ENCODE peak calls at places on chromosomes 13 and 19, in nine cellular contexts. G, F, H, R, J, X, P, T and O are unnamed samples.

GRCh38 chr13:57557979-57558529 is 73.5 kb upstream of the PCDH17 start:
- DNase-seq in G (peak; percentile 3), F (no peak), H (no peak), R (no peak), J (no peak), X (no peak), P (no peak), T (no peak), O (no peak)

GRCh38 chr13:88919970-88920628 is 1248.9 kb downstream of the SLITRK5 start:
- DNase-seq in G (no peak), F (no peak), H (no peak), R (peak; percentile 79), J (no peak), X (no peak), P (no peak), T (no peak), O (no peak)

GRCh38 chr19:29528946-29529645 is 3.3 kb downstream of the VSTM2B start:
- DNase-seq in G (no peak), F (peak; percentile 2), H (no peak), R (no peak), J (no peak), X (no peak), P (no peak), T (no peak), O (no peak)

GRCh38 chr13:40446365-40446764 is 220.1 kb downstream of the FOXO1 start:
- DNase-seq in G (no peak), F (no peak), H (no peak), R (no peak), J (no peak), X (no peak), P (peak; percentile 77), T (no peak), O (no peak)

GRCh38 chr13:27449081-27449603 is 1.2 kb downstream of the MTIF3 start:
- DNase-seq in G (no peak), F (peak; percentile 29), H (no peak), R (no peak), J (no peak), X (no peak), P (no peak), T (no peak), O (no peak)

GRCh38 chr13:106630162-106630561 is 62.2 kb upstream of the ARGLU1 start:
- DNase-seq in G (no peak), F (no peak), H (no peak), R (no peak), J (no peak), X (no peak), P (no peak), T (no peak), O (no peak)

GRCh38 chr19:18896421-18896841 is 473 bp upstream of the CERS1 start:
- DNase-seq in G (no peak), F (peak; percentile 17), H (no peak), R (no peak), J (no peak), X (no peak), P (no peak), T (no peak), O (no peak)

GRCh38 chr13:24073657-24074056 is 86.9 kb upstream of the SPATA13 start:
- DNase-seq in G (no peak), F (no peak), H (no peak), R (no peak), J (no peak), X (no peak), P (no peak), T (no peak), O (no peak)

GRCh38 chr19:28242317-28242927 is 970.5 kb downstream of the UQCRFS1 start:
- DNase-seq in G (peak; percentile 60), F (peak; percentile 2), H (no peak), R (peak; percentile 34), J (no peak), X (no peak), P (no peak), T (no peak), O (no peak)

GRCh38 chr19:22144394-22144793 is 52.4 kb downstream of the ZNF676 start:
- DNase-seq in G (peak; percentile 32), F (peak; percentile 2), H (no peak), R (peak; percentile 11), J (no peak), X (no peak), P (peak; percentile 24), T (no peak), O (no peak)

GRCh38 chr13:97946951-97947588 is 6.4 kb upstream of the IPO5 start:
- DNase-seq in G (no peak), F (peak; percentile 71), H (no peak), R (no peak), J (no peak), X (no peak), P (peak; percentile 92), T (no peak), O (no peak)

GRCh38 chr13:43879323-43880181 is at the start of the genes CCDC122 and LACC1:
- DNase-seq in G (no peak), F (peak; percentile 89), H (peak; percentile 18), R (peak; percentile 44), J (peak; percentile 88), X (peak; percentile 93), P (peak; percentile 67), T (peak; percentile 87), O (peak; percentile 62)

GRCh38 chr13:49629947-49630346 is 1.6 kb downstream of the ARL11 start:
- DNase-seq in G (no peak), F (no peak), H (no peak), R (no peak), J (no peak), X (no peak), P (no peak), T (no peak), O (no peak)
- H3K4me1 ChIP-seq in G (no peaks in the 10 kb centered on the region), F (peaks cover 3% of the 10 kb centered on the region), H (no peaks in the 10 kb centered on the region), R (no peaks in the 10 kb centered on the region), J (no peaks in the 10 kb centered on the region), X (peaks cover 31% of the 10 kb centered on the region), P (peaks cover 14% of the 10 kb centered on the region), T (peaks cover 44% of the 10 kb centered on the region), O (peaks cover 8% of the 10 kb centered on the region)

GRCh38 chr13:36030670-36031331 is 100.4 kb downstream of the DCLK1 start:
- DNase-seq in G (no peak), F (peak; percentile 86), H (no peak), R (no peak), J (no peak), X (no peak), P (peak; percentile 94), T (no peak), O (no peak)
- H3K4me3 ChIP-seq in G (no peak overlapping the region), F (no peak overlapping the region), H (no peak overlapping the region), R (no peak overlapping the region), J (no peak overlapping the region), X (no peak overlapping the region), P (no peak overlapping the region), T (no peak overlapping the region), O (no peak overlapping the region)

DNA sequence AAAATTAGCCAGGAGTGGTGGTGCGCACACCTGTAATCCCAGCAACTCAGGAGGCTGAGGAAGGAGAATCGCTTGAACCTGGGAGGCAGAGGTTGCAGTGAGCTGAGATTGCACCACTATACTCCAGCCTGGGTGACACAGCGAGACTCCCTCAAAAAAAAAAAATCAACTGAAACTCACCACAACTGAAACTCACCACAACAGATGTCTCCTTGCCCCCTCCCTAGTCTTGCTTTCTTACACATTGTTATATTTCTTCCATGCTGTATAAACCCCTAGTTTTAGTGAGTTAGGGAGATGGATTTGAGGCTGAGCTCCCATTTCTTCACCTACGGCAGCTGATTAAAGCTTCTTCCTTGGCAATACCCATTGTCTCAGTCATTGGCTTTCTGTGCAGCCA is 3.3 kb downstream of the ZIM3 start:
- DNase-seq in G (no peak), F (no peak), H (no peak), R (peak; percentile 24), J (no peak), X (no peak), P (no peak), T (no peak), O (no peak)
- H3K27me3 ChIP-seq in G (no peaks in the 10 kb centered on the region), F (no peaks in the 10 kb centered on the region), H (no peaks in the 10 kb centered on the region), R (no peaks in the 10 kb centered on the region), J (no peaks in the 10 kb centered on the region), X (no peaks in the 10 kb centered on the region), P (no peaks in the 10 kb centered on the region), T (peaks cover 7% of the 10 kb centered on the region), O (no peaks in the 10 kb centered on the region)

GRCh38 chr19:1266116-1266817 is 2.9 kb upstream of the CIRBP start:
- DNase-seq in G (no peak), F (peak; percentile 87), H (no peak), R (peak; percentile 54), J (peak; percentile 91), X (peak; percentile 93), P (peak; percentile 58), T (peak; percentile 90), O (peak; percentile 84)
- H3K4me1 ChIP-seq in G (peaks cover 46% of the 10 kb centered on the region), F (peaks cover 71% of the 10 kb centered on the region), H (peaks cover 63% of the 10 kb centered on the region), R (peaks cover 50% of the 10 kb centered on the region), J (peaks cover 49% of the 10 kb centered on the region), X (peaks cover 76% of the 10 kb centered on the region), P (peaks cover 70% of the 10 kb centered on the region), T (peaks cover 83% of the 10 kb centered on the region), O (peaks cover 65% of the 10 kb centered on the region)

DNA sequence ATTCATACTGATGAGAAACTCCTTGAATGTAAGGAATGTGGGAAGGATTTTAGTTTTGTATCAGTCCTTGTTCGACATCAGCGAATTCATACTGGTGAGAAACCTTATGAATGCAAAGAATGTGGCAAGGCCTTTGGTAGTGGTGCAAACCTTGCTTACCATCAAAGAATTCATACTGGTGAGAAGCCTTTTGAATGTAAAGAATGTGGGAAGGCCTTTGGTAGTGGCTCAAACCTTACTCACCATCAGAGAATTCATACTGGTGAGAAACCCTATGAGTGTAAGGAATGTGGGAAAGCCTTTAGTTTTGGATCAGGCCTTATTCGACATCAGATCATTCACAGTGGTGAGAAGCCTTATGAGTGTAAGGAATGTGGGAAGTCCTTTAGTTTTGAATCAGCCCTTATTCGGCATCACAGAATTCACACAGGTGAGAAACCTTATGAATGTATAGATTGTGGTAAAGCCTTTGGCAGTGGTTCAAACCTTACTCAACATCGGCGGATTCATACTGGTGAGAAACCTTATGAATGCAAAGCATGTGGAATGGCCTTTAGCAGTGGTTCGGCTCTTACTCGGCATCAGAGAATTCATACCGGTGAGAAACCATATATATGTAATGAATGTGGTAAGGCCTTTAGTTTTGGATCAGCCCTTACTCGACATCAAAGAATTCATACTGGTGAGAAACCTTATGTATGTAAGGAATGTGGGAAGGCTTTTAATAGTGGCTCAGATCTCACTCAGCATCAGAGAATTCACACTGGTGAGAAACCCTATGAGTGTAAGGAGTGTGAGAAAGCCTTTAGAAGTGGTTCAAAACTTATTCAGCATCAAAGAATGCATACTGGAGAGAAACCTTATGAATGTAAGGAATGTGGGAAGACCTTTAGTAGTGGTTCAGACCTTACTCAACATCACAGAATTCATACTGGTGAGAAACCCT is 26.6 kb downstream of the ZNF345 start:
- DNase-seq in G (no peak), F (no peak), H (no peak), R (no peak), J (no peak), X (no peak), P (no peak), T (no peak), O (no peak)
- H3K4me3 ChIP-seq in G (no peak overlapping the region), F (no peak overlapping the region), H (no peak overlapping the region), R (no peak overlapping the region), J (no peak overlapping the region), X (no peak overlapping the region), P (no peak overlapping the region), T (no peak overlapping the region), O (peak overlapping the region; percentile 15)